ENCODE peak calls at places on chromosomes 1 and 21, in four cellular contexts. One of them, this sample, is unnamed.
A peak's percentile ranks its signal among the peaks of the same experiment; 100 is the strongest.

GRCh38 chr1:244605835-244606234 is 47.1 kb upstream of the DESI2 start:
- DNase-seq in brain microvascular endothelial cell: no peak
- DNase-seq in OCI-LY7: no peak
- DNase-seq in esophagus squamous epithelium: no peak
- DNase-seq in this sample: no peak

GRCh38 chr1:61081637-61082335 is 575 bp upstream of the NFIA start:
- DNase-seq in brain microvascular endothelial cell: no peak
- DNase-seq in OCI-LY7: peak; percentile 81
- DNase-seq in esophagus squamous epithelium: no peak
- DNase-seq in this sample: no peak

GRCh38 chr1:231636157-231636556 is 9.6 kb downstream of the DISC1 start:
- DNase-seq in brain microvascular endothelial cell: peak; percentile 74
- DNase-seq in OCI-LY7: no peak
- DNase-seq in esophagus squamous epithelium: no peak
- DNase-seq in this sample: no peak

GRCh38 chr1:30287976-30288375 is 435.4 kb downstream of the MATN1 start:
- DNase-seq in brain microvascular endothelial cell: no peak
- DNase-seq in OCI-LY7: no peak
- DNase-seq in esophagus squamous epithelium: no peak
- DNase-seq in this sample: peak; percentile 61

GRCh38 chr1:169676001-169676400 is 35.4 kb downstream of the SELL start:
- DNase-seq in brain microvascular endothelial cell: peak; percentile 86
- DNase-seq in OCI-LY7: no peak
- DNase-seq in esophagus squamous epithelium: no peak
- DNase-seq in this sample: no peak

GRCh38 chr1:226967665-226968064 is 27.6 kb downstream of the COQ8A start:
- DNase-seq in brain microvascular endothelial cell: no peak
- DNase-seq in OCI-LY7: no peak
- DNase-seq in esophagus squamous epithelium: no peak
- DNase-seq in this sample: no peak

GRCh38 chr1:238944028-238944427 is 442.3 kb upstream of the CHRM3 start:
- DNase-seq in brain microvascular endothelial cell: no peak
- DNase-seq in OCI-LY7: no peak
- DNase-seq in esophagus squamous epithelium: no peak
- DNase-seq in this sample: no peak

GRCh38 chr21:36722370-36723368 is 23.8 kb downstream of the SIM2 start:
- DNase-seq in brain microvascular endothelial cell: no peak
- DNase-seq in OCI-LY7: no peak
- DNase-seq in esophagus squamous epithelium: no peak
- DNase-seq in this sample: no peak

GRCh38 chr1:169115891-169116585 is 9.5 kb downstream of the ATP1B1 start:
- DNase-seq in brain microvascular endothelial cell: peak; percentile 47
- DNase-seq in OCI-LY7: peak; percentile 28
- DNase-seq in esophagus squamous epithelium: peak; percentile 10
- DNase-seq in this sample: no peak

GRCh38 chr1:239550178-239550577 is 163.8 kb downstream of the CHRM3 start:
- DNase-seq in brain microvascular endothelial cell: peak; percentile 7
- DNase-seq in OCI-LY7: no peak
- DNase-seq in esophagus squamous epithelium: no peak
- DNase-seq in this sample: no peak

GRCh38 chr1:21175324-21175669 is 1.4 kb downstream of the EIF4G3 start:
- DNase-seq in brain microvascular endothelial cell: peak; percentile 37
- DNase-seq in OCI-LY7: peak; percentile 58
- DNase-seq in esophagus squamous epithelium: no peak
- DNase-seq in this sample: no peak

GRCh38 chr1:160346953-160347352 is 3.8 kb downstream of the NCSTN start:
- DNase-seq in brain microvascular endothelial cell: no peak
- DNase-seq in OCI-LY7: peak; percentile 50
- DNase-seq in esophagus squamous epithelium: no peak
- DNase-seq in this sample: no peak

GRCh38 chr1:160121388-160121787 is 5.8 kb downstream of the ATP1A2 start:
- DNase-seq in brain microvascular endothelial cell: no peak
- DNase-seq in OCI-LY7: no peak
- DNase-seq in esophagus squamous epithelium: no peak
- DNase-seq in this sample: no peak

GRCh38 chr1:203274603-203275381 is 30.5 kb upstream of the BTG2 start:
- DNase-seq in brain microvascular endothelial cell: no peak
- DNase-seq in OCI-LY7: peak; percentile 38
- DNase-seq in esophagus squamous epithelium: no peak
- DNase-seq in this sample: peak; percentile 92

GRCh38 chr21:36989699-36990507 is 16.6 kb upstream of the RIPPLY3 start:
- DNase-seq in brain microvascular endothelial cell: peak; percentile 71
- DNase-seq in OCI-LY7: peak; percentile 84
- DNase-seq in esophagus squamous epithelium: peak; percentile 29
- DNase-seq in this sample: peak; percentile 93

GRCh38 chr1:26826261-26827201 is at the start of gene ZDHHC18:
- DNase-seq in brain microvascular endothelial cell: peak; percentile 18
- DNase-seq in OCI-LY7: peak; percentile 78
- DNase-seq in esophagus squamous epithelium: no peak
- DNase-seq in this sample: no peak

GRCh38 chr1:69611316-69611715 is 43.6 kb downstream of the LRRC7 start:
- DNase-seq in brain microvascular endothelial cell: no peak
- DNase-seq in OCI-LY7: no peak
- DNase-seq in esophagus squamous epithelium: no peak
- DNase-seq in this sample: no peak

GRCh38 chr1:111227434-111227833 is at the start of gene CHI3L2:
- DNase-seq in brain microvascular endothelial cell: no peak
- DNase-seq in OCI-LY7: no peak
- DNase-seq in esophagus squamous epithelium: no peak
- DNase-seq in this sample: no peak

GRCh38 chr21:42002421-42002958 is 7.7 kb downstream of the ZBTB21 start:
- DNase-seq in brain microvascular endothelial cell: peak; percentile 92
- DNase-seq in OCI-LY7: no peak
- DNase-seq in esophagus squamous epithelium: no peak
- DNase-seq in this sample: no peak

GRCh38 chr21:45306453-45306831 is 18.7 kb upstream of the POFUT2 start:
- DNase-seq in brain microvascular endothelial cell: no peak
- DNase-seq in OCI-LY7: no peak
- DNase-seq in esophagus squamous epithelium: no peak
- DNase-seq in this sample: no peak

GRCh38 chr21:45304945-45305344 is 17.2 kb upstream of the POFUT2 start:
- DNase-seq in brain microvascular endothelial cell: no peak
- DNase-seq in OCI-LY7: no peak
- DNase-seq in esophagus squamous epithelium: no peak
- DNase-seq in this sample: no peak

GRCh38 chr21:45306832-45307571 is 19.3 kb upstream of the POFUT2 start:
- DNase-seq in brain microvascular endothelial cell: peak; percentile 93
- DNase-seq in OCI-LY7: no peak
- DNase-seq in esophagus squamous epithelium: no peak
- DNase-seq in this sample: peak; percentile 96

GRCh38 chr21:45304161-45304830 is 16.6 kb upstream of the POFUT2 start:
- DNase-seq in brain microvascular endothelial cell: no peak
- DNase-seq in OCI-LY7: no peak
- DNase-seq in esophagus squamous epithelium: no peak
- DNase-seq in this sample: no peak

GRCh38 chr21:45305831-45306230 is 18.1 kb upstream of the POFUT2 start:
- DNase-seq in brain microvascular endothelial cell: peak; percentile 33
- DNase-seq in OCI-LY7: no peak
- DNase-seq in esophagus squamous epithelium: no peak
- DNase-seq in this sample: no peak
- H3K27ac ChIP-seq in brain microvascular endothelial cell: peak overlapping the region; percentile 98
- H3K27ac ChIP-seq in OCI-LY7: no peak overlapping the region
- H3K27ac ChIP-seq in esophagus squamous epithelium: peak overlapping the region; percentile 84
- H3K27ac ChIP-seq in this sample: peak overlapping the region; percentile 87

DNA sequence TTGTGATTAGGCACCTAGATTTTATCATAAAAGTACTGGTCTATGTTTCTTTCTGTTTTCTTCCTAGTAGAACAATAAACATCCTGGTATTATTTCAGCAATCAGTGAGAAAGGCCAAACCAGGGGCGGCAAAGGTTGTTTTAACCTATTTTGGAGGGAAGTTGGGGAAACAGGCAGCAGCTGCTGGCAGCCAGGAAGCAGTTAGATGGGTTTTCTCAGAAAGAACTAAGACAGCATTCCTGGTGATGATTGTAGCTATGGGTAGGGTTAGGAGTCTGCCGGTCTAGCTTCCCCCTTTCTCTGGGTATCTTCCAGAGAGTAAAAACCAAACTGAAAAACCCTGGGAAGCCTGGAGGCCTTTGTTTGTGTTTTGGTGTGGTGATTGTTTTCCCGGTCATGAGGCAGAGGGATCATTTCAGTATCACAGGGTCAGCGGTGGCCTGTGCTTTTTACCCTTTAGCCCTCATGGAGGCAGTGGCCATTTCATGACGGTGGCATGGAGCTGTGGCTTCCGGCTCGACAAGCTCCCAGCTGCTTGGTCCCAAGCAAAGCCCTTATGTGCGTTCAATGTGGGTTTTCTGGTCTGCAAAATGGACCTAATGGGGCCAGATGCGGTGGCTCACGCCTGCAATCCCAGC is 19.6 kb upstream of the TNFRSF1B start:
- DNase-seq in brain microvascular endothelial cell: no peak
- DNase-seq in OCI-LY7: no peak
- DNase-seq in esophagus squamous epithelium: no peak
- DNase-seq in this sample: no peak
- H3K27ac ChIP-seq in brain microvascular endothelial cell: no peak overlapping the region
- H3K27ac ChIP-seq in OCI-LY7: no peak overlapping the region
- H3K27ac ChIP-seq in esophagus squamous epithelium: peak overlapping the region; percentile 77
- H3K27ac ChIP-seq in this sample: peak overlapping the region; percentile 79

GRCh38 chr21:44303490-44303981 is 3.7 kb downstream of the PFKL start:
- DNase-seq in brain microvascular endothelial cell: no peak
- DNase-seq in OCI-LY7: peak; percentile 50
- DNase-seq in esophagus squamous epithelium: no peak
- DNase-seq in this sample: no peak
- H3K27ac ChIP-seq in brain microvascular endothelial cell: no peak overlapping the region
- H3K27ac ChIP-seq in OCI-LY7: peak overlapping the region; percentile 29
- H3K27ac ChIP-seq in esophagus squamous epithelium: peak overlapping the region; percentile 15
- H3K27ac ChIP-seq in this sample: peak overlapping the region; percentile 6

GRCh38 chr1:87683557-87683956 is 354.9 kb downstream of the LMO4 start:
- DNase-seq in brain microvascular endothelial cell: no peak
- DNase-seq in OCI-LY7: no peak
- DNase-seq in esophagus squamous epithelium: no peak
- DNase-seq in this sample: no peak
- H3K27ac ChIP-seq in brain microvascular endothelial cell: no peak overlapping the region
- H3K27ac ChIP-seq in OCI-LY7: no peak overlapping the region
- H3K27ac ChIP-seq in esophagus squamous epithelium: peak overlapping the region; percentile 30
- H3K27ac ChIP-seq in this sample: no peak overlapping the region

GRCh38 chr1:2074944-2075740 is 24.9 kb downstream of the PRKCZ start:
- DNase-seq in brain microvascular endothelial cell: no peak
- DNase-seq in OCI-LY7: no peak
- DNase-seq in esophagus squamous epithelium: no peak
- DNase-seq in this sample: no peak
- H3K27ac ChIP-seq in brain microvascular endothelial cell: no peak overlapping the region
- H3K27ac ChIP-seq in OCI-LY7: no peak overlapping the region
- H3K27ac ChIP-seq in esophagus squamous epithelium: no peak overlapping the region
- H3K27ac ChIP-seq in this sample: no peak overlapping the region